ENCODE peak calls at places on chromosomes 3 and 15, in eight cellular contexts. U is NB4, G is GM12865, D is hepatocyte, L is cardiac fibroblast, N is A549, Q is thoracic aorta, M is brain microvascular endothelial cell. W is an unnamed sample.

GRCh38 chr3:31462050-31462569 is 70.6 kb upstream of the STT3B start:
- DNase-seq in M (no peak), Q (no peak), D (peak), U (peak), G (peak), L (peak), N (no peak), W (no peak)

GRCh38 chr3:110928016-110928662 is 143.5 kb upstream of the NECTIN3 start:
- DNase-seq in L (no peak), N (no peak), D (no peak), G (no peak), M (no peak), U (no peak), Q (no peak), W (no peak)

GRCh38 chr3:40313975-40314860 is 4.7 kb downstream of the EIF1B start:
- DNase-seq in G (no peak), L (peak), N (no peak), D (peak), Q (no peak), M (no peak), U (no peak), W (peak)

GRCh38 chr3:69890094-69890493 is 109.4 kb upstream of the SAMMSON start:
- DNase-seq in U (no peak), M (peak), Q (no peak), G (no peak), N (no peak), L (peak), D (no peak), W (peak)

GRCh38 chr15:24933716-24934115 is 21.1 kb upstream of the SNRPN start:
- DNase-seq in L (no peak), U (no peak), N (no peak), M (no peak), Q (no peak), G (no peak), D (no peak), W (no peak)

GRCh38 chr3:133962879-133963278 is 66.8 kb downstream of the SLCO2A1 start:
- DNase-seq in Q (no peak), L (peak), N (no peak), G (no peak), M (no peak), U (peak), D (peak), W (peak)

GRCh38 chr3:187744169-187745151 is 808 bp downstream of the BCL6 start:
- DNase-seq in Q (no peak), M (peak), G (no peak), D (peak), N (peak), L (peak), U (peak), W (no peak)

GRCh38 chr3:27160146-27160545 is 209.0 kb downstream of the NEK10 start:
- DNase-seq in N (no peak), M (no peak), D (no peak), U (no peak), Q (no peak), L (no peak), G (no peak), W (no peak)

GRCh38 chr3:57038466-57039164 is 21.8 kb upstream of the SPATA12 start:
- DNase-seq in Q (no peak), M (no peak), D (no peak), G (no peak), N (no peak), U (no peak), L (no peak), W (no peak)

GRCh38 chr15:100642217-100642949 is 40.0 kb downstream of the ASB7 start:
- DNase-seq in N (no peak), M (no peak), L (no peak), Q (no peak), G (no peak), U (no peak), D (no peak), W (no peak)

GRCh38 chr15:64903331-64903950 is 8.3 kb upstream of the ANKDD1A start:
- DNase-seq in L (no peak), U (no peak), D (no peak), G (no peak), Q (no peak), N (no peak), M (no peak), W (no peak)

GRCh38 chr3:196662033-196662432 is 22.5 kb downstream of the NRROS start:
- DNase-seq in N (no peak), G (no peak), M (no peak), D (no peak), L (no peak), Q (no peak), U (no peak), W (no peak)

GRCh38 chr15:59646271-59646670 is 11.0 kb downstream of the GTF2A2 start:
- DNase-seq in L (no peak), D (no peak), N (no peak), M (no peak), U (no peak), Q (no peak), G (no peak), W (no peak)

GRCh38 chr15:75036269-75036668 is 12.9 kb downstream of the PPCDC start:
- DNase-seq in N (peak), L (peak), D (peak), G (no peak), Q (no peak), U (peak), M (no peak), W (no peak)

GRCh38 chr3:167887096-167887495 is 151.6 kb downstream of the SERPINI1 start:
- DNase-seq in M (peak), G (no peak), U (no peak), N (peak), D (peak), L (peak), Q (no peak), W (no peak)

GRCh38 chr3:196754215-196754937 is 14.7 kb downstream of the PAK2 start:
- DNase-seq in U (no peak), G (no peak), Q (no peak), L (peak), N (no peak), M (peak), D (peak), W (no peak)

GRCh38 chr15:27885226-27885625 is 213.9 kb downstream of the OCA2 start:
- DNase-seq in M (no peak), G (no peak), Q (no peak), L (no peak), D (no peak), U (no peak), N (no peak), W (no peak)

GRCh38 chr3:170128259-170128976 is 53.1 kb downstream of the PHC3 start:
- DNase-seq in U (peak), M (no peak), G (peak), N (no peak), D (no peak), Q (no peak), L (no peak), W (no peak)

GRCh38 chr15:73322665-73323373 is 45.9 kb downstream of the HCN4 start:
- DNase-seq in L (no peak), D (no peak), U (no peak), G (no peak), Q (no peak), N (no peak), M (no peak), W (no peak)

GRCh38 chr15:62727501-62727900 is 315.0 kb upstream of the TPM1 start:
- DNase-seq in Q (no peak), U (no peak), G (no peak), M (no peak), D (no peak), N (no peak), L (no peak), W (no peak)

GRCh38 chr3:119731545-119732343 is 28.9 kb downstream of the CFAP91 start:
- DNase-seq in N (no peak), G (no peak), Q (no peak), U (no peak), M (peak), L (peak), D (no peak), W (peak)

GRCh38 chr3:13772321-13772745 is 107.5 kb downstream of the WNT7A start:
- DNase-seq in N (no peak), L (no peak), M (no peak), Q (no peak), D (no peak), U (no peak), G (no peak), W (no peak)

GRCh38 chr15:40594429-40594836 is 384 bp downstream of the KNL1 start:
- DNase-seq in N (peak), L (peak), M (peak), U (peak), G (peak), D (peak), Q (no peak), W (peak)

GRCh38 chr3:59575113-59576001 is 525.5 kb upstream of the CFAP20DC start:
- DNase-seq in G (peak), L (peak), Q (peak), D (peak), M (peak), N (peak), U (peak), W (peak)

GRCh38 chr3:6799264-6799915 is 61.5 kb upstream of the GRM7 start:
- DNase-seq in G (peak), N (peak), L (peak), U (peak), M (no peak), D (peak), Q (no peak), W (no peak)

GRCh38 chr3:121463745-121464144 is 82.0 kb downstream of the POLQ start:
- DNase-seq in N (no peak), U (no peak), D (no peak), G (no peak), M (no peak), Q (no peak), L (no peak), W (no peak)

GRCh38 chr3:106392905-106393304 is 524.1 kb upstream of the CBLB start:
- DNase-seq in U (no peak), G (no peak), N (no peak), M (no peak), L (peak), Q (no peak), D (no peak), W (no peak)

GRCh38 chr15:80210612-80211554 is 41.1 kb downstream of the CTXND1 start:
- DNase-seq in D (no peak), M (no peak), N (no peak), G (peak), L (no peak), Q (no peak), U (peak), W (no peak)

GRCh38 chr3:31610700-31611275 is 78.1 kb downstream of the STT3B start:
- DNase-seq in U (peak), L (peak), Q (no peak), N (peak), M (peak), G (no peak), D (peak), W (peak)

GRCh38 chr3:105611304-105612192 is 244.8 kb downstream of the ALCAM start:
- DNase-seq in N (no peak), Q (no peak), L (no peak), G (no peak), M (no peak), U (no peak), D (peak), W (no peak)

GRCh38 chr3:153925826-153926514 is 195.2 kb upstream of the ARHGEF26 start:
- DNase-seq in U (no peak), M (no peak), G (no peak), N (no peak), D (no peak), Q (no peak), L (no peak), W (no peak)

GRCh38 chr3:17808994-17809393 is 66.6 kb upstream of the TBC1D5 start:
- DNase-seq in L (peak), G (no peak), D (no peak), M (peak), U (no peak), N (no peak), Q (no peak), W (peak)

GRCh38 chr3:110414851-110415250 is 656.8 kb upstream of the NECTIN3 start:
- DNase-seq in G (no peak), N (peak), U (no peak), Q (no peak), M (peak), L (peak), D (no peak), W (peak)

GRCh38 chr3:172836390-172836997 is 86.0 kb downstream of the ECT2 start:
- DNase-seq in U (peak), D (peak), Q (no peak), G (peak), M (peak), N (peak), L (peak), W (peak)

GRCh38 chr15:83850846-83851245 is 196.9 kb downstream of the ADAMTSL3 start:
- DNase-seq in N (no peak), L (no peak), U (no peak), D (no peak), G (no peak), Q (no peak), M (no peak), W (no peak)

GRCh38 chr3:99686955-99687612 is 48.7 kb downstream of the COL8A1 start:
- DNase-seq in G (peak), U (peak), Q (no peak), N (peak), M (peak), D (peak), L (peak), W (peak)

GRCh38 chr3:115766587-115767492 is 143.5 kb downstream of the GAP43 start:
- DNase-seq in Q (no peak), N (no peak), M (peak), L (peak), D (no peak), G (no peak), U (no peak), W (no peak)

GRCh38 chr3:30180305-30181275 is 425.8 kb upstream of the TGFBR2 start:
- DNase-seq in M (no peak), D (no peak), N (no peak), Q (no peak), U (peak), L (peak), G (no peak), W (no peak)

GRCh38 chr3:49859576-49860305 is 3.4 kb upstream of the TRAIP start:
- DNase-seq in L (no peak), U (no peak), M (no peak), D (no peak), N (no peak), G (no peak), Q (no peak), W (no peak)

DNA sequence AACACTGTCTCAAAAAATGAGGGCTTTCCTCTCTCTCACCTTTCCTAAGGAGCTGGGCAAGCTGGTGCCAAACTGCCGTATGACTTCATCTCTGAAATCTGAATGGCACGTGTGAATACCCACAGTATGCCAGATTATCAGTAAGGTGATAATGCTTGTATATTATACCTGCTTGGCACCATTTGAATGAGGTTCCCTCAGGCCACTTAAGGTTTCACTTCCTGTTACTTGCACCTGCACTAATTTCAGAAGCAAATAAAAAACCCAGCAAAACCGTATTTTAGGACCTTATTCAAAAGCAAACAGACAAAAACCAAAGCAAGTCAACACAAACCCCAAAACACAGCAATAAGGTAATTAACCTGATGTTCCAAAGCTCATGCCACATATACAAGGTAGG is 19.7 kb downstream of the FOXP1 start:
- DNase-seq in N (no peak), U (no peak), G (peak), L (no peak), D (no peak), M (no peak), Q (no peak), W (no peak)
- TF ChIP-seq CTCF in N (no peak), U (no peak), G (no peak), L (no peak), D (no peak), M (no peak), Q (no peak), W (no peak)

DNA sequence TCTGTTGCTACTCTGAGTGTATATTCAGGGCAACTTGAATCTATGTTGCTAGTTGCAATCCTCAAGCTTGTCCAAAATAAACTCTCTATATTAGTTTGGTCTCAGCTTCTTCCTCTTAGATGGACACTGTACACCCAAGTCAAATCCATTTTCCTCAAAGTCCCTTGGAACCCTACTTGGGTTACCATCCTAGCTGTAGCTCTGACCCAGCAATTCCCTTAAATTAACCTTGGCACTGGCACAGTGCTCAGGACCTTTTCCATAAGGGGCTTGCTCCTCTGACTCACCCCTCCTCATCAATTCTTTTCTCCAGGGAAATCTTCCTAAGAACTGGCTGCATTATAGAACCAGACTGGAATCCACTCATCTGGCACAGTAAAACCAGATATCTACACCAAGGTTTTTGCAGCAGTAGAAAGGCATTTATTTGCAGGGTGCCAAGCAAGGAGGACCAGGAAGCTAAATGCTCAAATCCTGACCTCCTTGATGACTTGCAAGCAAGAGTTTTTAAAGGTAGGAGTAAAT is 44.9 kb upstream of the B3GALNT1 start:
- DNase-seq in G (no peak), Q (no peak), L (peak), N (no peak), M (no peak), U (no peak), D (no peak), W (no peak)
- TF ChIP-seq CTCF in G (no peak), Q (no peak), L (no peak), N (no peak), M (no peak), U (no peak), D (no peak), W (no peak)

GRCh38 chr3:129485681-129486056 is 42.8 kb upstream of the RHO start:
- DNase-seq in M (peak), N (no peak), U (no peak), Q (peak), D (no peak), G (no peak), L (peak), W (peak)

GRCh38 chr3:129486057-129487035 is 42.1 kb upstream of the RHO start:
- DNase-seq in M (peak), N (no peak), G (peak), L (peak), U (no peak), Q (no peak), D (no peak), W (peak)

GRCh38 chr3:129481783-129482332 is 41.8 kb downstream of the IFT122 start:
- DNase-seq in U (peak), M (peak), Q (no peak), N (no peak), D (no peak), G (no peak), L (peak), W (peak)

GRCh38 chr3:129483870-129484269 is 43.8 kb downstream of the IFT122 start:
- DNase-seq in M (no peak), U (no peak), D (no peak), Q (no peak), G (no peak), N (no peak), L (no peak), W (no peak)

DNA sequence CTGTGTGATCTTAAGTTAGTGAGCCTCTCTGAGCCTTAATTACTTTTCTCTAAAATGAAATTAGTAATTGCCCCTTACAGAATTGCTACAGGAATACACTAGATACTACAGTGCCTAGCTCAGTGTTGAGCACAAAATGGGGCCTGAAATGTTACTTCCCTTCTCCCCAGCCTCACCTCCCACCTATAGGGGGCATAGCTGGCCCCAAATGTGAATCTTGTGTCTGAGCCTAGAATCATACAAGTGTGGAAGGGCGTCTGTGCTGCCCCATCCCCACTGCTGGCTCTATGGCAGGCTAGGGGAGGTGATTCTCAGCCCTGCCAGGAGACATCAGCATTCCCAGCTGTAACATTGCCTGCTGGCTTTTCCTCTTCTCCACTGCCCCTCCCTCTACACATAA is 42.7 kb downstream of the IFT122 start:
- DNase-seq in G (no peak), M (no peak), D (no peak), N (no peak), U (peak), Q (no peak), L (no peak), W (no peak)
- TF ChIP-seq CTCF in G (peak), M (peak), D (no peak), N (no peak), U (peak), Q (no peak), L (peak), W (peak)

DNA sequence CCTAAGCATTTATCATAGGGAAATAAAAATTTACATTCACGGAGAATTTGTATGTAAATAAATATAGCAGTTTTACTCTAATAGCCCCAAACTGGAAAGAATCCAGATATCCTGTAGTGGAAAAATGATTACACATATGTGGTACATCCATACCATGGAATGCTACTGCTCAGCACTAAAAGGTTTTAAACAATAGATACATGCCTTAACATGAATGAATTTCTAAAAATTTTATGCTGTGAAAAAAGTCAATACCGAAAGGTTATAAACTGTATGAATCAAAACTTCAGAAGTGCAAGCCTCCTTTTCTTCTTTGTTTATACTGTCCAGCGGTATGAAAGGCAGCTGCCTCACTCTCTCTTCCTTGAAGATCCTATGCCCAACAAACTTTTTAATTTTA is 37.5 kb upstream of the MCTP2 start:
- DNase-seq in Q (no peak), G (no peak), M (no peak), U (no peak), D (no peak), N (no peak), L (no peak), W (no peak)
- TF ChIP-seq CTCF in Q (no peak), G (no peak), M (no peak), U (no peak), D (no peak), N (no peak), L (no peak), W (no peak)

DNA sequence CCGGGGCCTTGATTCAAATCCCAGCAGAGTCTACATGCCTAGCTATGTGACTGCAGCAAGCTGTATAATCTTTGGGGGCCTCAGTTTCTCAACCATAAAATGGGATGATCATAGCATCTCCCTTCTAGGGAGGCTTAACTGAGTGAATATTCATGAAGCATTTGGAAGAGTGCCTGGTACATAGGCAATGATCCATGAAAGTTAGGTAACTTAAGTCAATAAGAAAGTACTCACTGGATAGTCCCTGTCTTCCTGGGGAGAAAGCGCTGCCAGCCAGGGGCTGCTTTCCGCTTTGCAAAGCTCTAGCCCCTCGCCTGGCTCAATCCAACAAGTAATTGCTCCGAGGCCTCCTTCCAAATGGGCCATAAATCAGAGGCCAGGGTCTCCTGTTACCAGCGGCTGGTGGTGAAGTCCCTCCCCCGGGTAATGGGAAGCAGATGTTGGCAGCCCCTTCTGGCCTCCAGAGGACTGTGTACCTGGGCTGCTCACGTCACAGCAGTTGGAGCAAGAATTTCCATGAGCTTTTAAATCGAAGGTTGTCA is 521.9 kb upstream of the PROK2 start:
- DNase-seq in D (peak), U (no peak), N (no peak), L (peak), Q (no peak), M (no peak), G (no peak), W (no peak)
- TF ChIP-seq CTCF in D (no peak), U (no peak), N (no peak), L (no peak), Q (no peak), M (no peak), G (no peak), W (no peak)

GRCh38 chr3:10852031-10852795 is 36.2 kb downstream of the SLC6A11 start:
- DNase-seq in M (no peak), Q (no peak), U (no peak), D (no peak), L (no peak), G (no peak), N (no peak), W (no peak)
- TF ChIP-seq CTCF in M (no peak), Q (no peak), U (no peak), D (no peak), L (no peak), G (no peak), N (no peak), W (no peak)